ENCODE peak calls at places on chromosomes 2 and 18, in nine cellular contexts. One of them, this sample, is unnamed.

GRCh38 chr2:101870444-101870843 is 121.3 kb upstream of the IL1R2 start:
- DNase-seq in effector memory CD8-positive, alpha-beta T cell: no peak
- DNase-seq in B cell: no peak
- DNase-seq in stimulated activated CD4-positive, alpha-beta T cell treated with anti-CD3 and anti-CD28 coated beads, Interleukin-4, amount 100 ng/mL, for 24 hours: no peak
- DNase-seq in T-helper 17 cell: no peak
- DNase-seq in AG09319: no peak
- DNase-seq in NCI-H748 treated with DMSO at 0.1 percent for 48 hours: no peak
- DNase-seq in EL: no peak
- DNase-seq in GM19239: no peak
- DNase-seq in this sample: no peak

GRCh38 chr2:82796132-82796531 is 1662.9 kb downstream of the SUCLG1 start:
- DNase-seq in GM19239: no peak
- DNase-seq in EL: peak
- DNase-seq in NCI-H748 treated with DMSO at 0.1 percent for 48 hours: no peak
- DNase-seq in B cell: no peak
- DNase-seq in AG09319: no peak
- DNase-seq in T-helper 17 cell: no peak
- DNase-seq in stimulated activated CD4-positive, alpha-beta T cell treated with anti-CD3 and anti-CD28 coated beads, Interleukin-4, amount 100 ng/mL, for 24 hours: no peak
- DNase-seq in effector memory CD8-positive, alpha-beta T cell: no peak
- DNase-seq in this sample: no peak

GRCh38 chr2:71469403-71470398 is 16.3 kb downstream of the DYSF start:
- DNase-seq in EL: no peak
- DNase-seq in stimulated activated CD4-positive, alpha-beta T cell treated with anti-CD3 and anti-CD28 coated beads, Interleukin-4, amount 100 ng/mL, for 24 hours: no peak
- DNase-seq in B cell: no peak
- DNase-seq in effector memory CD8-positive, alpha-beta T cell: no peak
- DNase-seq in AG09319: no peak
- DNase-seq in NCI-H748 treated with DMSO at 0.1 percent for 48 hours: no peak
- DNase-seq in T-helper 17 cell: no peak
- DNase-seq in GM19239: no peak
- DNase-seq in this sample: no peak

GRCh38 chr18:3230401-3231334 is 10.9 kb upstream of the MYOM1 start:
- DNase-seq in stimulated activated CD4-positive, alpha-beta T cell treated with anti-CD3 and anti-CD28 coated beads, Interleukin-4, amount 100 ng/mL, for 24 hours: no peak
- DNase-seq in GM19239: no peak
- DNase-seq in EL: peak
- DNase-seq in B cell: no peak
- DNase-seq in AG09319: no peak
- DNase-seq in effector memory CD8-positive, alpha-beta T cell: no peak
- DNase-seq in NCI-H748 treated with DMSO at 0.1 percent for 48 hours: no peak
- DNase-seq in T-helper 17 cell: no peak
- DNase-seq in this sample: no peak

GRCh38 chr2:225190987-225191386 is 148.7 kb upstream of the DOCK10 start:
- DNase-seq in EL: no peak
- DNase-seq in stimulated activated CD4-positive, alpha-beta T cell treated with anti-CD3 and anti-CD28 coated beads, Interleukin-4, amount 100 ng/mL, for 24 hours: no peak
- DNase-seq in B cell: no peak
- DNase-seq in NCI-H748 treated with DMSO at 0.1 percent for 48 hours: no peak
- DNase-seq in T-helper 17 cell: no peak
- DNase-seq in GM19239: no peak
- DNase-seq in AG09319: peak
- DNase-seq in effector memory CD8-positive, alpha-beta T cell: no peak
- DNase-seq in this sample: no peak

GRCh38 chr2:43178602-43179542 is 47.5 kb downstream of the ZFP36L2 start:
- DNase-seq in GM19239: no peak
- DNase-seq in B cell: no peak
- DNase-seq in NCI-H748 treated with DMSO at 0.1 percent for 48 hours: no peak
- DNase-seq in stimulated activated CD4-positive, alpha-beta T cell treated with anti-CD3 and anti-CD28 coated beads, Interleukin-4, amount 100 ng/mL, for 24 hours: no peak
- DNase-seq in AG09319: peak
- DNase-seq in EL: peak
- DNase-seq in effector memory CD8-positive, alpha-beta T cell: no peak
- DNase-seq in T-helper 17 cell: no peak
- DNase-seq in this sample: no peak

GRCh38 chr18:46071615-46071893 is 506 bp downstream of the PSTPIP2 start:
- DNase-seq in NCI-H748 treated with DMSO at 0.1 percent for 48 hours: no peak
- DNase-seq in GM19239: no peak
- DNase-seq in stimulated activated CD4-positive, alpha-beta T cell treated with anti-CD3 and anti-CD28 coated beads, Interleukin-4, amount 100 ng/mL, for 24 hours: no peak
- DNase-seq in effector memory CD8-positive, alpha-beta T cell: peak
- DNase-seq in T-helper 17 cell: no peak
- DNase-seq in B cell: no peak
- DNase-seq in EL: no peak
- DNase-seq in AG09319: no peak
- DNase-seq in this sample: no peak

GRCh38 chr2:96325038-96325883 is at the start of gene ITPRIPL1:
- DNase-seq in stimulated activated CD4-positive, alpha-beta T cell treated with anti-CD3 and anti-CD28 coated beads, Interleukin-4, amount 100 ng/mL, for 24 hours: peak
- DNase-seq in effector memory CD8-positive, alpha-beta T cell: no peak
- DNase-seq in AG09319: no peak
- DNase-seq in B cell: peak
- DNase-seq in EL: peak
- DNase-seq in T-helper 17 cell: peak
- DNase-seq in NCI-H748 treated with DMSO at 0.1 percent for 48 hours: no peak
- DNase-seq in GM19239: no peak
- DNase-seq in this sample: no peak

GRCh38 chr2:18849841-18850578 is 260.6 kb upstream of the NT5C1B start:
- DNase-seq in AG09319: no peak
- DNase-seq in stimulated activated CD4-positive, alpha-beta T cell treated with anti-CD3 and anti-CD28 coated beads, Interleukin-4, amount 100 ng/mL, for 24 hours: no peak
- DNase-seq in effector memory CD8-positive, alpha-beta T cell: no peak
- DNase-seq in EL: no peak
- DNase-seq in B cell: no peak
- DNase-seq in GM19239: no peak
- DNase-seq in T-helper 17 cell: no peak
- DNase-seq in NCI-H748 treated with DMSO at 0.1 percent for 48 hours: no peak
- DNase-seq in this sample: no peak

GRCh38 chr2:1854747-1855146 is 110.4 kb upstream of the PXDN start:
- DNase-seq in effector memory CD8-positive, alpha-beta T cell: no peak
- DNase-seq in T-helper 17 cell: no peak
- DNase-seq in AG09319: no peak
- DNase-seq in B cell: peak
- DNase-seq in NCI-H748 treated with DMSO at 0.1 percent for 48 hours: peak
- DNase-seq in stimulated activated CD4-positive, alpha-beta T cell treated with anti-CD3 and anti-CD28 coated beads, Interleukin-4, amount 100 ng/mL, for 24 hours: no peak
- DNase-seq in EL: peak
- DNase-seq in GM19239: no peak
- DNase-seq in this sample: no peak

GRCh38 chr2:3178206-3179031 is 199.2 kb downstream of the EIPR1 start:
- DNase-seq in AG09319: no peak
- DNase-seq in B cell: no peak
- DNase-seq in NCI-H748 treated with DMSO at 0.1 percent for 48 hours: no peak
- DNase-seq in effector memory CD8-positive, alpha-beta T cell: no peak
- DNase-seq in GM19239: no peak
- DNase-seq in T-helper 17 cell: no peak
- DNase-seq in stimulated activated CD4-positive, alpha-beta T cell treated with anti-CD3 and anti-CD28 coated beads, Interleukin-4, amount 100 ng/mL, for 24 hours: no peak
- DNase-seq in EL: no peak
- DNase-seq in this sample: no peak

GRCh38 chr2:158795110-158795924 is at the start of gene DAPL1:
- DNase-seq in T-helper 17 cell: no peak
- DNase-seq in EL: no peak
- DNase-seq in NCI-H748 treated with DMSO at 0.1 percent for 48 hours: no peak
- DNase-seq in GM19239: no peak
- DNase-seq in B cell: no peak
- DNase-seq in stimulated activated CD4-positive, alpha-beta T cell treated with anti-CD3 and anti-CD28 coated beads, Interleukin-4, amount 100 ng/mL, for 24 hours: no peak
- DNase-seq in AG09319: no peak
- DNase-seq in effector memory CD8-positive, alpha-beta T cell: no peak
- DNase-seq in this sample: no peak

GRCh38 chr2:220365023-220365422 is 737.6 kb downstream of the SLC4A3 start:
- DNase-seq in NCI-H748 treated with DMSO at 0.1 percent for 48 hours: no peak
- DNase-seq in AG09319: no peak
- DNase-seq in T-helper 17 cell: no peak
- DNase-seq in effector memory CD8-positive, alpha-beta T cell: no peak
- DNase-seq in GM19239: no peak
- DNase-seq in stimulated activated CD4-positive, alpha-beta T cell treated with anti-CD3 and anti-CD28 coated beads, Interleukin-4, amount 100 ng/mL, for 24 hours: no peak
- DNase-seq in EL: peak
- DNase-seq in B cell: no peak
- DNase-seq in this sample: no peak

GRCh38 chr2:134549104-134549503 is 169.7 kb downstream of the TMEM163 start:
- DNase-seq in T-helper 17 cell: no peak
- DNase-seq in EL: peak
- DNase-seq in AG09319: no peak
- DNase-seq in B cell: no peak
- DNase-seq in GM19239: no peak
- DNase-seq in stimulated activated CD4-positive, alpha-beta T cell treated with anti-CD3 and anti-CD28 coated beads, Interleukin-4, amount 100 ng/mL, for 24 hours: no peak
- DNase-seq in NCI-H748 treated with DMSO at 0.1 percent for 48 hours: no peak
- DNase-seq in effector memory CD8-positive, alpha-beta T cell: no peak
- DNase-seq in this sample: no peak

GRCh38 chr2:162196611-162197010 is 44.6 kb upstream of the GCG start:
- DNase-seq in effector memory CD8-positive, alpha-beta T cell: no peak
- DNase-seq in GM19239: no peak
- DNase-seq in T-helper 17 cell: no peak
- DNase-seq in stimulated activated CD4-positive, alpha-beta T cell treated with anti-CD3 and anti-CD28 coated beads, Interleukin-4, amount 100 ng/mL, for 24 hours: no peak
- DNase-seq in B cell: no peak
- DNase-seq in EL: peak
- DNase-seq in NCI-H748 treated with DMSO at 0.1 percent for 48 hours: no peak
- DNase-seq in AG09319: no peak
- DNase-seq in this sample: no peak

GRCh38 chr2:149540138-149540537 is 47.4 kb downstream of the MMADHC start:
- DNase-seq in T-helper 17 cell: no peak
- DNase-seq in EL: no peak
- DNase-seq in NCI-H748 treated with DMSO at 0.1 percent for 48 hours: no peak
- DNase-seq in GM19239: no peak
- DNase-seq in AG09319: no peak
- DNase-seq in B cell: no peak
- DNase-seq in effector memory CD8-positive, alpha-beta T cell: no peak
- DNase-seq in stimulated activated CD4-positive, alpha-beta T cell treated with anti-CD3 and anti-CD28 coated beads, Interleukin-4, amount 100 ng/mL, for 24 hours: no peak
- DNase-seq in this sample: no peak

GRCh38 chr2:133362061-133362476 is 206.2 kb downstream of the NCKAP5 start:
- DNase-seq in NCI-H748 treated with DMSO at 0.1 percent for 48 hours: no peak
- DNase-seq in effector memory CD8-positive, alpha-beta T cell: no peak
- DNase-seq in T-helper 17 cell: no peak
- DNase-seq in B cell: no peak
- DNase-seq in EL: peak
- DNase-seq in GM19239: no peak
- DNase-seq in AG09319: no peak
- DNase-seq in stimulated activated CD4-positive, alpha-beta T cell treated with anti-CD3 and anti-CD28 coated beads, Interleukin-4, amount 100 ng/mL, for 24 hours: no peak
- DNase-seq in this sample: no peak

GRCh38 chr2:6627316-6627715 is 238.4 kb downstream of the CMPK2 start:
- DNase-seq in effector memory CD8-positive, alpha-beta T cell: no peak
- DNase-seq in T-helper 17 cell: no peak
- DNase-seq in NCI-H748 treated with DMSO at 0.1 percent for 48 hours: no peak
- DNase-seq in stimulated activated CD4-positive, alpha-beta T cell treated with anti-CD3 and anti-CD28 coated beads, Interleukin-4, amount 100 ng/mL, for 24 hours: no peak
- DNase-seq in B cell: no peak
- DNase-seq in AG09319: no peak
- DNase-seq in GM19239: no peak
- DNase-seq in EL: no peak
- DNase-seq in this sample: no peak

GRCh38 chr2:233470007-233470687 is 96.4 kb downstream of the USP40 start:
- DNase-seq in NCI-H748 treated with DMSO at 0.1 percent for 48 hours: no peak
- DNase-seq in GM19239: no peak
- DNase-seq in T-helper 17 cell: no peak
- DNase-seq in effector memory CD8-positive, alpha-beta T cell: no peak
- DNase-seq in EL: no peak
- DNase-seq in AG09319: no peak
- DNase-seq in stimulated activated CD4-positive, alpha-beta T cell treated with anti-CD3 and anti-CD28 coated beads, Interleukin-4, amount 100 ng/mL, for 24 hours: no peak
- DNase-seq in B cell: no peak
- DNase-seq in this sample: no peak